ENCODE peak calls at places on chromosomes 5 and 9, in seven cellular contexts. One of them, this sample, is unnamed.

GRCh38 chr9:79023134-79023577 is 548.6 kb upstream of the TLE4 start:
- DNase-seq in fibroblast of villous mesenchyme: peak
- DNase-seq in sigmoid colon: no peak
- DNase-seq in GM10248: no peak
- DNase-seq in GM13977: no peak
- DNase-seq in mesothelial cell of epicardium: no peak
- DNase-seq in spleen: no peak
- DNase-seq in this sample: no peak

GRCh38 chr5:35838370-35839042 is 18.2 kb upstream of the IL7R start:
- DNase-seq in GM13977: no peak
- DNase-seq in sigmoid colon: no peak
- DNase-seq in GM10248: no peak
- DNase-seq in spleen: no peak
- DNase-seq in mesothelial cell of epicardium: no peak
- DNase-seq in fibroblast of villous mesenchyme: no peak
- DNase-seq in this sample: no peak

GRCh38 chr9:97831843-97832636 is 21.0 kb upstream of the FOXE1 start:
- DNase-seq in mesothelial cell of epicardium: no peak
- DNase-seq in sigmoid colon: no peak
- DNase-seq in spleen: no peak
- DNase-seq in GM13977: no peak
- DNase-seq in fibroblast of villous mesenchyme: no peak
- DNase-seq in GM10248: no peak
- DNase-seq in this sample: no peak

GRCh38 chr5:3187846-3188425 is 407.7 kb upstream of the IRX1 start:
- DNase-seq in fibroblast of villous mesenchyme: no peak
- DNase-seq in GM13977: no peak
- DNase-seq in sigmoid colon: no peak
- DNase-seq in mesothelial cell of epicardium: no peak
- DNase-seq in spleen: no peak
- DNase-seq in GM10248: no peak
- DNase-seq in this sample: no peak

GRCh38 chr9:37776328-37776727 is 8.5 kb downstream of the EXOSC3 start:
- DNase-seq in GM10248: no peak
- DNase-seq in fibroblast of villous mesenchyme: peak
- DNase-seq in mesothelial cell of epicardium: no peak
- DNase-seq in GM13977: no peak
- DNase-seq in sigmoid colon: no peak
- DNase-seq in spleen: no peak
- DNase-seq in this sample: no peak

GRCh38 chr5:40240111-40240510 is 439.6 kb upstream of the PTGER4 start:
- DNase-seq in sigmoid colon: no peak
- DNase-seq in fibroblast of villous mesenchyme: no peak
- DNase-seq in spleen: no peak
- DNase-seq in GM13977: no peak
- DNase-seq in GM10248: no peak
- DNase-seq in mesothelial cell of epicardium: no peak
- DNase-seq in this sample: no peak

GRCh38 chr5:109242518-109242917 is 167.3 kb downstream of the PJA2 start:
- DNase-seq in fibroblast of villous mesenchyme: no peak
- DNase-seq in sigmoid colon: no peak
- DNase-seq in spleen: no peak
- DNase-seq in GM10248: no peak
- DNase-seq in mesothelial cell of epicardium: no peak
- DNase-seq in GM13977: no peak
- DNase-seq in this sample: no peak

GRCh38 chr5:150137168-150137957 is 18.3 kb downstream of the PDGFRB start:
- DNase-seq in GM13977: no peak
- DNase-seq in sigmoid colon: no peak
- DNase-seq in GM10248: no peak
- DNase-seq in fibroblast of villous mesenchyme: peak
- DNase-seq in mesothelial cell of epicardium: no peak
- DNase-seq in spleen: no peak
- DNase-seq in this sample: no peak

GRCh38 chr5:51472472-51472871 is 89.2 kb downstream of the ISL1 start:
- DNase-seq in spleen: no peak
- DNase-seq in fibroblast of villous mesenchyme: no peak
- DNase-seq in sigmoid colon: no peak
- DNase-seq in GM13977: no peak
- DNase-seq in mesothelial cell of epicardium: no peak
- DNase-seq in GM10248: no peak
- DNase-seq in this sample: no peak

GRCh38 chr5:143249851-143250250 is 153.6 kb downstream of the NR3C1 start:
- DNase-seq in GM13977: no peak
- DNase-seq in spleen: no peak
- DNase-seq in fibroblast of villous mesenchyme: no peak
- DNase-seq in sigmoid colon: no peak
- DNase-seq in mesothelial cell of epicardium: no peak
- DNase-seq in GM10248: no peak
- DNase-seq in this sample: no peak

GRCh38 chr9:123784513-123784912 is 145.4 kb downstream of the DENND1A start:
- DNase-seq in GM13977: no peak
- DNase-seq in fibroblast of villous mesenchyme: peak
- DNase-seq in mesothelial cell of epicardium: no peak
- DNase-seq in GM10248: no peak
- DNase-seq in spleen: no peak
- DNase-seq in sigmoid colon: no peak
- DNase-seq in this sample: no peak

GRCh38 chr5:100898504-100899346 is 4.4 kb downstream of the ST8SIA4 start:
- DNase-seq in spleen: no peak
- DNase-seq in GM10248: no peak
- DNase-seq in GM13977: no peak
- DNase-seq in fibroblast of villous mesenchyme: no peak
- DNase-seq in sigmoid colon: no peak
- DNase-seq in mesothelial cell of epicardium: no peak
- DNase-seq in this sample: no peak

GRCh38 chr9:81145331-81145963 is 543.9 kb downstream of the TLE1 start:
- DNase-seq in fibroblast of villous mesenchyme: no peak
- DNase-seq in spleen: no peak
- DNase-seq in mesothelial cell of epicardium: no peak
- DNase-seq in GM10248: no peak
- DNase-seq in sigmoid colon: no peak
- DNase-seq in GM13977: no peak
- DNase-seq in this sample: no peak

GRCh38 chr5:111984044-111984443 is 227.1 kb upstream of the NREP start:
- DNase-seq in GM13977: peak
- DNase-seq in sigmoid colon: no peak
- DNase-seq in GM10248: peak
- DNase-seq in fibroblast of villous mesenchyme: peak
- DNase-seq in mesothelial cell of epicardium: no peak
- DNase-seq in spleen: no peak
- DNase-seq in this sample: peak

GRCh38 chr5:177099422-177100093 is 12.8 kb downstream of the FGFR4 start:
- DNase-seq in fibroblast of villous mesenchyme: no peak
- DNase-seq in mesothelial cell of epicardium: no peak
- DNase-seq in GM13977: no peak
- DNase-seq in sigmoid colon: no peak
- DNase-seq in GM10248: no peak
- DNase-seq in spleen: no peak
- DNase-seq in this sample: no peak

GRCh38 chr9:27204578-27204977 is 92.4 kb downstream of the EQTN start:
- DNase-seq in GM10248: no peak
- DNase-seq in GM13977: no peak
- DNase-seq in mesothelial cell of epicardium: no peak
- DNase-seq in fibroblast of villous mesenchyme: peak
- DNase-seq in spleen: no peak
- DNase-seq in sigmoid colon: no peak
- DNase-seq in this sample: no peak

GRCh38 chr5:160327829-160328228 is 15.5 kb upstream of the CCNJL start:
- DNase-seq in GM10248: no peak
- DNase-seq in fibroblast of villous mesenchyme: no peak
- DNase-seq in spleen: no peak
- DNase-seq in GM13977: no peak
- DNase-seq in mesothelial cell of epicardium: no peak
- DNase-seq in sigmoid colon: peak
- DNase-seq in this sample: no peak

GRCh38 chr5:73295447-73295846 is 122.5 kb downstream of the TMEM174 start:
- DNase-seq in mesothelial cell of epicardium: no peak
- DNase-seq in sigmoid colon: no peak
- DNase-seq in fibroblast of villous mesenchyme: no peak
- DNase-seq in GM10248: no peak
- DNase-seq in spleen: no peak
- DNase-seq in GM13977: no peak
- DNase-seq in this sample: no peak
- TF ChIP-seq CTCF in mesothelial cell of epicardium: no peak
- TF ChIP-seq CTCF in sigmoid colon: no peak
- TF ChIP-seq CTCF in fibroblast of villous mesenchyme: no peak
- TF ChIP-seq CTCF in GM10248: no peak
- TF ChIP-seq CTCF in spleen: no peak
- TF ChIP-seq CTCF in GM13977: no peak
- TF ChIP-seq CTCF in this sample: no peak

DNA sequence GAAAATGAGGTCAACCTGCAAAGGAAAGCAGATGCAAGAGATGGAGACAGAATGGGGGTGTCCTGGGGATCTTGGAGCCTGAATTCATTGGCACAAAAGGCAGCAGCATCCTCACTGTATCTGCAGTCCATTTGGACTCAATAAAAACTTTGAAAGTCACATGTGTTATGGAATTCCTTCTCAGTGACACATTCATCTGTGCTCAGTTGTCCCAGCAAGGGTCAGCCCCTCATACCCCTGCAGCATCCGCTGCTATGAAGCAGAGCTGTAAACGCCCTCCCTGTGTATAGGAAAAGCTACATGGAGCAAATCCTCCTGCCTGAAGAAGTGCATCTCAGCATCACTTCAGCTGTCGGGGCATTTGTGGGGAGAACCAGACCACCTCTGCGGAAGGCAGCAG is 14.5 kb upstream of the RARS1 start:
- DNase-seq in sigmoid colon: no peak
- DNase-seq in fibroblast of villous mesenchyme: peak
- DNase-seq in spleen: no peak
- DNase-seq in GM13977: no peak
- DNase-seq in mesothelial cell of epicardium: no peak
- DNase-seq in GM10248: no peak
- DNase-seq in this sample: no peak
- TF ChIP-seq CTCF in sigmoid colon: no peak
- TF ChIP-seq CTCF in fibroblast of villous mesenchyme: no peak
- TF ChIP-seq CTCF in spleen: no peak
- TF ChIP-seq CTCF in GM13977: no peak
- TF ChIP-seq CTCF in mesothelial cell of epicardium: no peak
- TF ChIP-seq CTCF in GM10248: no peak
- TF ChIP-seq CTCF in this sample: no peak

GRCh38 chr9:84670106-84670800 is 724 bp downstream of the NTRK2 start:
- DNase-seq in fibroblast of villous mesenchyme: no peak
- DNase-seq in spleen: peak
- DNase-seq in GM10248: peak
- DNase-seq in mesothelial cell of epicardium: peak
- DNase-seq in GM13977: peak
- DNase-seq in sigmoid colon: no peak
- DNase-seq in this sample: peak

GRCh38 chr9:84669008-84669292 is 579 bp upstream of the NTRK2 start:
- DNase-seq in fibroblast of villous mesenchyme: no peak
- DNase-seq in sigmoid colon: no peak
- DNase-seq in spleen: no peak
- DNase-seq in GM13977: peak
- DNase-seq in GM10248: no peak
- DNase-seq in mesothelial cell of epicardium: no peak
- DNase-seq in this sample: no peak

GRCh38 chr9:84670801-84671153 is 1.2 kb downstream of the NTRK2 start:
- DNase-seq in GM10248: no peak
- DNase-seq in sigmoid colon: no peak
- DNase-seq in GM13977: no peak
- DNase-seq in spleen: no peak
- DNase-seq in mesothelial cell of epicardium: no peak
- DNase-seq in fibroblast of villous mesenchyme: no peak
- DNase-seq in this sample: no peak

GRCh38 chr9:84668204-84669007 is 1.1 kb upstream of the NTRK2 start:
- DNase-seq in spleen: peak
- DNase-seq in mesothelial cell of epicardium: peak
- DNase-seq in sigmoid colon: no peak
- DNase-seq in fibroblast of villous mesenchyme: peak
- DNase-seq in GM10248: peak
- DNase-seq in GM13977: peak
- DNase-seq in this sample: peak

DNA sequence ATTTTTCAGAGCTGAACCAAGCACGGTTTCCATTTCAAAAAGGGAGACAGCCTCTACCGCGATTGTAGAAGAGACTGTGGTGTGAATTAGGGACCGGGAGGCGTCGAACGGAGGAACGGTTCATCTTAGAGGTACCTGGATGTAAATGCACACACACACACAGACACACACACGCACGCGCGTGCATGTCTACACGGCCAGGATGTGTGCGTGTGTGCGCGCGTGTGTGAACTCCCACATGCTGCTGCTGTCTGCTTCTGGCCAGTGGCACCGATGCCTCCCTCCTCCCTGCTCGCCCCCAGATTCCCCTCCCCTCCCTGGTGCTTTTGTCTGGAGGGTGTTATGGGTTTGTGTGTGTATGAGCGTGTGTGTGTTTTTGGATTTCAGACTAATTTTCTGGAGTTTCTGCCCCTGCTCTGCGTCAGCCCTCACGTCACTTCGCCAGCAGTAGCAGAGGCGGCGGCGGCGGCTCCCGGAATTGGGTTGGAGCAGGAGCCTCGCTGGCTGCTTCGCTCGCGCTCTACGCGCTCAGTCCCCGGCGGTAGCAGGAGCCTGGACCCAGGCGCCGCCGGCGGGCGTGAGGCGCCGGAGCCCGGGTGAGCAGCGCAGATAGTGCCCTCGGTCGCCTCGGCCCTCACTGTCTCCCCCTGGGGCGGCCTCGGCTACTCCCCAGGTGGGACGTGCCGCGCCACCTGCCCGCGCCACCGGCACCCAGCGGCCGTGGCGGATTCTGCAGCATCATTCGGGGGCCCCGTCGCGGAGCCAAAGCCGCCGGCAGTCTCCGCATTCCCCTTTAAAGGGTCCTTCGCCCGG is at the start of gene NTRK2:
- DNase-seq in GM13977: peak
- DNase-seq in spleen: peak
- DNase-seq in fibroblast of villous mesenchyme: no peak
- DNase-seq in sigmoid colon: no peak
- DNase-seq in GM10248: peak
- DNase-seq in mesothelial cell of epicardium: peak
- DNase-seq in this sample: peak
- TF ChIP-seq CTCF in GM13977: no peak
- TF ChIP-seq CTCF in spleen: no peak
- TF ChIP-seq CTCF in fibroblast of villous mesenchyme: no peak
- TF ChIP-seq CTCF in sigmoid colon: no peak
- TF ChIP-seq CTCF in GM10248: no peak
- TF ChIP-seq CTCF in mesothelial cell of epicardium: peak
- TF ChIP-seq CTCF in this sample: peak

DNA sequence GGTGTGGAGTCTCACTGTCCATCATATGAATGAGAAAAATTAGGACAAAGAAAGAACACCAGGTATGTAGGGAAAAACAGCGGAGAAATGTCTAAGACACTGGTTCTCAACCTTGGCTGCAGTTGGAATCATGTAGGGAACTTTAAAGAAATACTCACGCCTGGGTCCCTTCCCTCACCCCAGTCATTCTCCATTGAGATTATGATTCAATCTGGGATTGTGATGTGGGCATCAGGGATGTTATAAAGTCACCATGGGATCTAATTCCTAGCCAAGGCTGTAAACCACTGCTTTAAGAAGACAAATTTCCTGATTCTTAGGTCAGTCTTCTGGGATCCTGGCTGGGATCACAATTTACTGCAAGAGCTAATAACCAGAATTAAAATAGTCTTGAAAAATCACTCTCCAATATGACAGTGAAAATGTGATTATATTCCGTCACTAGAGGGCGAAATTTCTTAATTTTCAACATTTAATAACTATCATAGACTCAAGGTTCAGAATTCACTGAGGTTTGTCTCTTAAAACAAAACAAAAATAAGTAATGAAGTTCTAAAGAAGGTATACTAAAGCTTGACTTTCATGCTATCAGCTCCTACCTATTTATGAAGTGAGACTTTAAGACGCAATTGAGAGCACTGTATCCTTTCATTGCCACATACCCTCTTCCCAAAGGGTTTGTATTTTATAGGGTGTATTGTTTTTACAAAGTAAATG is 60.5 kb downstream of the GLDC start:
- DNase-seq in mesothelial cell of epicardium: no peak
- DNase-seq in spleen: no peak
- DNase-seq in sigmoid colon: no peak
- DNase-seq in fibroblast of villous mesenchyme: peak
- DNase-seq in GM10248: no peak
- DNase-seq in GM13977: peak
- DNase-seq in this sample: no peak
- TF ChIP-seq CTCF in mesothelial cell of epicardium: peak
- TF ChIP-seq CTCF in spleen: peak
- TF ChIP-seq CTCF in sigmoid colon: peak
- TF ChIP-seq CTCF in fibroblast of villous mesenchyme: peak
- TF ChIP-seq CTCF in GM10248: peak
- TF ChIP-seq CTCF in GM13977: peak
- TF ChIP-seq CTCF in this sample: peak

This sample was measured in Calu3.